ENCODE peak calls at places on chromosomes 6 and 20, in five cellular contexts. One of them, this sample, is unnamed.

GRCh38 chr20:3716195-3716834 is 3.9 kb upstream of the SIGLEC1 start:
- DNase-seq in neural crest cell: peak
- DNase-seq in fibroblast of the aortic adventitia: peak
- DNase-seq in fibroblast of lung: peak
- DNase-seq in MM.1S: peak
- DNase-seq in this sample: peak

GRCh38 chr6:45483021-45483420 is 105.3 kb upstream of the SUPT3H start:
- DNase-seq in neural crest cell: no peak
- DNase-seq in fibroblast of the aortic adventitia: peak
- DNase-seq in fibroblast of lung: peak
- DNase-seq in MM.1S: no peak
- DNase-seq in this sample: no peak

GRCh38 chr6:31521835-31522234 is 6.9 kb upstream of the MCCD1 start:
- DNase-seq in neural crest cell: no peak
- DNase-seq in fibroblast of the aortic adventitia: no peak
- DNase-seq in fibroblast of lung: no peak
- DNase-seq in MM.1S: no peak
- DNase-seq in this sample: no peak

GRCh38 chr6:2447318-2447717 is 201.9 kb upstream of the GMDS start:
- DNase-seq in neural crest cell: no peak
- DNase-seq in fibroblast of the aortic adventitia: no peak
- DNase-seq in fibroblast of lung: no peak
- DNase-seq in MM.1S: no peak
- DNase-seq in this sample: no peak

GRCh38 chr6:28080631-28081485 is 490 bp downstream of the ZNF165 start:
- DNase-seq in neural crest cell: peak
- DNase-seq in fibroblast of the aortic adventitia: peak
- DNase-seq in fibroblast of lung: peak
- DNase-seq in MM.1S: peak
- DNase-seq in this sample: peak

GRCh38 chr6:41691426-41692079 is 43.9 kb downstream of the TFEB start:
- DNase-seq in neural crest cell: no peak
- DNase-seq in fibroblast of the aortic adventitia: no peak
- DNase-seq in fibroblast of lung: no peak
- DNase-seq in MM.1S: no peak
- DNase-seq in this sample: no peak

GRCh38 chr6:139588076-139588639 is 213.7 kb upstream of the CITED2 start:
- DNase-seq in neural crest cell: no peak
- DNase-seq in fibroblast of the aortic adventitia: peak
- DNase-seq in fibroblast of lung: peak
- DNase-seq in MM.1S: no peak
- DNase-seq in this sample: no peak

GRCh38 chr6:120913519-120913918 is 420.8 kb downstream of the TBC1D32 start:
- DNase-seq in neural crest cell: no peak
- DNase-seq in fibroblast of the aortic adventitia: no peak
- DNase-seq in fibroblast of lung: no peak
- DNase-seq in MM.1S: no peak
- DNase-seq in this sample: no peak

GRCh38 chr6:20377623-20378265 is 23.9 kb upstream of the E2F3 start:
- DNase-seq in neural crest cell: no peak
- DNase-seq in fibroblast of the aortic adventitia: peak
- DNase-seq in fibroblast of lung: peak
- DNase-seq in MM.1S: peak
- DNase-seq in this sample: no peak

GRCh38 chr20:20480689-20481088 is 112.8 kb downstream of the INSM1 start:
- DNase-seq in neural crest cell: no peak
- DNase-seq in fibroblast of the aortic adventitia: peak
- DNase-seq in fibroblast of lung: peak
- DNase-seq in MM.1S: no peak
- DNase-seq in this sample: no peak

GRCh38 chr6:78438135-78438534 is 429.2 kb upstream of the IRAK1BP1 start:
- DNase-seq in neural crest cell: no peak
- DNase-seq in fibroblast of the aortic adventitia: no peak
- DNase-seq in fibroblast of lung: no peak
- DNase-seq in MM.1S: no peak
- DNase-seq in this sample: no peak

DNA sequence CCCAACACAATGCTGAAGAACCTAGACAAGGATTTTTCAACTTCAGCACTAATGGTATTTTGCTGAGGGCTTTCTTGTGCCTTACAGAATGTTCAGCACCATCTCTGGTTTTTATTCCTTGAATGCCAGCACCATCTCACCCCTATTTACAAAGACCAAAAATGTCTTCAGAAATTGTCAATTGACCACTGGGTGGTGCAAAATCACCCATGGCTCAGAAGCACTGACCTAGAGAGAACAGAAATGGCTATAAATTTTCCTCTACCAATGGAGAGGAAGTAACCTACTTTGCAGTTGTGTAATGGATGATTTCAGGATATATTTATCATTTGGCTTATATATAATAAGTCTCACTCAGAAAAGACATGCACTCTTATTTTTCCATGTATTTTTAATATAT is 431.0 kb upstream of the IRAK1BP1 start:
- DNase-seq in neural crest cell: no peak
- DNase-seq in fibroblast of the aortic adventitia: peak
- DNase-seq in fibroblast of lung: peak
- DNase-seq in MM.1S: no peak
- DNase-seq in this sample: no peak
- TF ChIP-seq CTCF in neural crest cell: peak
- TF ChIP-seq CTCF in fibroblast of the aortic adventitia: peak
- TF ChIP-seq CTCF in fibroblast of lung: peak
- TF ChIP-seq CTCF in MM.1S: peak
- TF ChIP-seq CTCF in this sample: no peak

DNA sequence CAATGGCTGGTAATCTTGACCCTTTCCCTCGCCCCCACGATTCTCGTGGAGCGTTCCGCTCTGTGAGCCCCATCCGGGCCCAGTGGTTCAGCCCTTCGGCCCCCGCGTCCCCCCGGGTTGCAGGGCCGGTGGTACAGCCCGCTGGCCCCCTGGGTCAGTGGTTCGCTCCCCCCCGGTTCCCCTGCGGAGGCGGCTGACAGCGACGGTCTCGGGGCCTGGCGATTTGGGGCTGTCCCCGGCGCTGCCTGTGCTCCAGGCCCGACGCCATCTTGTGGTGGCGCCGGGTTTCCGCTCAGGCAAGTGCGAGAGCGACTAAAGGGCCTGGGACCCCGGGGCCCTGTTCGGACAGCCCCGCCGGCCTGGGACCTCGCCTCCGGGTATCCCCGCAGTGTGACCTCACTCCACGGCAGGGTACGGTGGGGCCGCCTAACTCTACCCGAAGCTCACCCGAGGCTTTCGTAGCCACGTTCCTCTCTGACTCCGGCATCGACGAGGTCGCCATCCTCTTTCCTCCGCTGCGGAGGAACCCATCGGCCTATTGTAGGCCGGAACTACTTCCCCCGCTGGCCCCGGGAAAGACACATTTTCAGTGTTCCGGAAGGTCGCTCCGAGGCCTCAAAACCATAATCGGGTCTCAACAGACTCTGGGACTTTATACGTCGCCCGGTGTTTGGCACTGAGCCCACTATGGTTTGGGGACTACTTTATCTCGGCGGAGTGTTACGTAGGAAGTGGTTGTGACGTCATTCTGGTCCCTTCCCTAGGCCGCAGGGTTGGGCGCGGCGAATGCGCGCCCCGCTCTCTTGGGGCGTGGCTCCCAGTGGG is at the start of gene ZNF335:
- DNase-seq in neural crest cell: peak
- DNase-seq in fibroblast of the aortic adventitia: peak
- DNase-seq in fibroblast of lung: peak
- DNase-seq in MM.1S: peak
- DNase-seq in this sample: peak
- TF ChIP-seq CTCF in neural crest cell: no peak
- TF ChIP-seq CTCF in fibroblast of the aortic adventitia: peak
- TF ChIP-seq CTCF in fibroblast of lung: no peak
- TF ChIP-seq CTCF in MM.1S: no peak
- TF ChIP-seq CTCF in this sample: no peak

DNA sequence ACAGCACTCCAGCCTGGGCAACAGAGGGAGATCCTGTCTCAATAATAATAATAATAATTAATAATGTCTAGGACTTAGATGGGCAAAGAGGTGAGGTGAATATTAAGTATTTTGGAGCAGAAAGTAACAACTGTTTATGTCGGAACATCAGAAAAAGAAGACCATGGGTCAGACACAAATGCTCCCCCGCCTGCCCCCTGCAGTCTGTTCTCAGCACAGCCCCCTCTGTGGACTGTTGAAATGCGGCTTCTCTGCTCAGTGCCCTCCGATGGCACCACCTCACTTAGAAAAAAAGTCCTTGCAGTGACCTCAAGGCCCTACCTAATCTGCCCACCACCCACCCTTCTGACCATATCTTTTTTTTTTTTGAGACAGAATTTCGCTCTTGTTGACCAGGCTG is 5.2 kb upstream of the ETV7 start:
- DNase-seq in neural crest cell: no peak
- DNase-seq in fibroblast of the aortic adventitia: no peak
- DNase-seq in fibroblast of lung: no peak
- DNase-seq in MM.1S: no peak
- DNase-seq in this sample: no peak
- TF ChIP-seq CTCF in neural crest cell: no peak
- TF ChIP-seq CTCF in fibroblast of the aortic adventitia: no peak
- TF ChIP-seq CTCF in fibroblast of lung: no peak
- TF ChIP-seq CTCF in MM.1S: no peak
- TF ChIP-seq CTCF in this sample: no peak

GRCh38 chr20:53957421-53958172 is 112.8 kb downstream of the BCAS1 start:
- DNase-seq in neural crest cell: no peak
- DNase-seq in fibroblast of the aortic adventitia: peak
- DNase-seq in fibroblast of lung: peak
- DNase-seq in MM.1S: no peak
- DNase-seq in this sample: no peak
- TF ChIP-seq CTCF in neural crest cell: no peak
- TF ChIP-seq CTCF in fibroblast of the aortic adventitia: peak
- TF ChIP-seq CTCF in fibroblast of lung: no peak
- TF ChIP-seq CTCF in MM.1S: no peak
- TF ChIP-seq CTCF in this sample: no peak

GRCh38 chr6:157381631-157382621 is 936 bp downstream of the ZDHHC14 start:
- DNase-seq in neural crest cell: peak
- DNase-seq in fibroblast of the aortic adventitia: peak
- DNase-seq in fibroblast of lung: peak
- DNase-seq in MM.1S: peak
- DNase-seq in this sample: peak
- TF ChIP-seq CTCF in neural crest cell: peak
- TF ChIP-seq CTCF in fibroblast of the aortic adventitia: peak
- TF ChIP-seq CTCF in fibroblast of lung: no peak
- TF ChIP-seq CTCF in MM.1S: no peak
- TF ChIP-seq CTCF in this sample: no peak

GRCh38 chr6:166708466-166708865 is 81.4 kb upstream of the RPS6KA2 start:
- DNase-seq in neural crest cell: no peak
- DNase-seq in fibroblast of the aortic adventitia: no peak
- DNase-seq in fibroblast of lung: no peak
- DNase-seq in MM.1S: no peak
- DNase-seq in this sample: no peak

GRCh38 chr6:166704171-166704570 is 77.1 kb upstream of the RPS6KA2 start:
- DNase-seq in neural crest cell: no peak
- DNase-seq in fibroblast of the aortic adventitia: no peak
- DNase-seq in fibroblast of lung: no peak
- DNase-seq in MM.1S: no peak
- DNase-seq in this sample: no peak

GRCh38 chr6:166705070-166705469 is 78.0 kb upstream of the RPS6KA2 start:
- DNase-seq in neural crest cell: no peak
- DNase-seq in fibroblast of the aortic adventitia: peak
- DNase-seq in fibroblast of lung: no peak
- DNase-seq in MM.1S: no peak
- DNase-seq in this sample: no peak

GRCh38 chr6:166710084-166710483 is 83.0 kb upstream of the RPS6KA2 start:
- DNase-seq in neural crest cell: no peak
- DNase-seq in fibroblast of the aortic adventitia: no peak
- DNase-seq in fibroblast of lung: no peak
- DNase-seq in MM.1S: no peak
- DNase-seq in this sample: no peak

GRCh38 chr6:166707045-166707444 is 80.0 kb upstream of the RPS6KA2 start:
- DNase-seq in neural crest cell: peak
- DNase-seq in fibroblast of the aortic adventitia: peak
- DNase-seq in fibroblast of lung: peak
- DNase-seq in MM.1S: no peak
- DNase-seq in this sample: peak
- TF ChIP-seq CTCF in neural crest cell: peak
- TF ChIP-seq CTCF in fibroblast of the aortic adventitia: peak
- TF ChIP-seq CTCF in fibroblast of lung: peak
- TF ChIP-seq CTCF in MM.1S: no peak
- TF ChIP-seq CTCF in this sample: peak

GRCh38 chr6:47252636-47253035 is 57.1 kb downstream of the TNFRSF21 start:
- DNase-seq in neural crest cell: no peak
- DNase-seq in fibroblast of the aortic adventitia: no peak
- DNase-seq in fibroblast of lung: no peak
- DNase-seq in MM.1S: no peak
- DNase-seq in this sample: no peak

GRCh38 chr6:47254906-47255305 is 54.8 kb downstream of the TNFRSF21 start:
- DNase-seq in neural crest cell: no peak
- DNase-seq in fibroblast of the aortic adventitia: no peak
- DNase-seq in fibroblast of lung: no peak
- DNase-seq in MM.1S: no peak
- DNase-seq in this sample: no peak

GRCh38 chr6:47251396-47251795 is 58.3 kb downstream of the TNFRSF21 start:
- DNase-seq in neural crest cell: no peak
- DNase-seq in fibroblast of the aortic adventitia: no peak
- DNase-seq in fibroblast of lung: no peak
- DNase-seq in MM.1S: no peak
- DNase-seq in this sample: no peak

GRCh38 chr6:47254051-47254450 is 55.7 kb downstream of the TNFRSF21 start:
- DNase-seq in neural crest cell: no peak
- DNase-seq in fibroblast of the aortic adventitia: no peak
- DNase-seq in fibroblast of lung: no peak
- DNase-seq in MM.1S: no peak
- DNase-seq in this sample: no peak

GRCh38 chr6:47253136-47253535 is 56.6 kb downstream of the TNFRSF21 start:
- DNase-seq in neural crest cell: no peak
- DNase-seq in fibroblast of the aortic adventitia: no peak
- DNase-seq in fibroblast of lung: no peak
- DNase-seq in MM.1S: no peak
- DNase-seq in this sample: no peak
- TF ChIP-seq CTCF in neural crest cell: no peak
- TF ChIP-seq CTCF in fibroblast of the aortic adventitia: no peak
- TF ChIP-seq CTCF in fibroblast of lung: no peak
- TF ChIP-seq CTCF in MM.1S: no peak
- TF ChIP-seq CTCF in this sample: no peak

GRCh38 chr20:45629496-45630100 is at the start of gene WFDC10A:
- DNase-seq in neural crest cell: peak
- DNase-seq in fibroblast of the aortic adventitia: peak
- DNase-seq in fibroblast of lung: peak
- DNase-seq in MM.1S: peak
- DNase-seq in this sample: peak
- TF ChIP-seq CTCF in neural crest cell: peak
- TF ChIP-seq CTCF in fibroblast of the aortic adventitia: peak
- TF ChIP-seq CTCF in fibroblast of lung: peak
- TF ChIP-seq CTCF in MM.1S: peak
- TF ChIP-seq CTCF in this sample: peak

DNA sequence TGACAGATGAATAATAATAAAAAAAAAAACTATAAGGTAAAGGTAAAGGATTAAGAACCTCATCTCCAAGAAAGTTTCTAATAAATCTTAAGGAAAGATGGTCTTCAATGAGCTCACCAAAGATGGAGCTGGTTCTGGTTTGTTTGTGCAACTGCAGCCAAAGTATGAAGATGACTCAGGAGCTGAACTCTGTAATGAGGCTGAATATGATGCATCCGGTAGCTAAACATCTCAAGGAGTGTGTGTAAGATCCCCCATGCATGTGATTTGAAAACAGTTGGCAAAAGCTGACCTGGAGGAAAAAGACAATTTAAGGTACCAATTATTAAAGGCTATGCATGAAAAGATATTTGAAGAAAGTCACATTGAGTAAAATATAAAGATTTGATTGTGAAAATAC is 25.1 kb downstream of the MED23 start:
- DNase-seq in neural crest cell: no peak
- DNase-seq in fibroblast of the aortic adventitia: peak
- DNase-seq in fibroblast of lung: peak
- DNase-seq in MM.1S: no peak
- DNase-seq in this sample: no peak
- TF ChIP-seq CTCF in neural crest cell: no peak
- TF ChIP-seq CTCF in fibroblast of the aortic adventitia: no peak
- TF ChIP-seq CTCF in fibroblast of lung: no peak
- TF ChIP-seq CTCF in MM.1S: no peak
- TF ChIP-seq CTCF in this sample: no peak